ENCODE peak calls at places on chromosomes 16 and 17, in four cellular contexts. One of them, this sample, is unnamed.
A peak's percentile ranks its signal among the peaks of the same experiment; 100 is the strongest.

GRCh38 chr17:83097831-83098230 is 18.4 kb downstream of the METRNL start:
- DNase-seq in fibroblast of lung: no peak
- DNase-seq in neural progenitor cell: no peak
- DNase-seq in AG10803: no peak
- DNase-seq in this sample: no peak

GRCh38 chr17:35256629-35257028 is 13.8 kb downstream of the SLFN5 start:
- DNase-seq in fibroblast of lung: no peak
- DNase-seq in neural progenitor cell: no peak
- DNase-seq in AG10803: no peak
- DNase-seq in this sample: no peak

GRCh38 chr17:82938486-82939212 is 98.8 kb upstream of the ZNF750 start:
- DNase-seq in fibroblast of lung: no peak
- DNase-seq in neural progenitor cell: no peak
- DNase-seq in AG10803: no peak
- DNase-seq in this sample: no peak

GRCh38 chr17:50133028-50133768 is 3.2 kb upstream of the SAMD14 start:
- DNase-seq in fibroblast of lung: peak; percentile 48
- DNase-seq in neural progenitor cell: no peak
- DNase-seq in AG10803: peak; percentile 66
- DNase-seq in this sample: peak; percentile 7

GRCh38 chr17:40947929-40948328 is 10.5 kb upstream of the KRT23 start:
- DNase-seq in fibroblast of lung: no peak
- DNase-seq in neural progenitor cell: no peak
- DNase-seq in AG10803: no peak
- DNase-seq in this sample: no peak

GRCh38 chr16:66948034-66948821 is 12.8 kb upstream of the CES3 start:
- DNase-seq in fibroblast of lung: no peak
- DNase-seq in neural progenitor cell: no peak
- DNase-seq in AG10803: no peak
- DNase-seq in this sample: no peak

GRCh38 chr17:82178499-82179290 is 33.9 kb downstream of the CCDC57 start:
- DNase-seq in fibroblast of lung: no peak
- DNase-seq in neural progenitor cell: no peak
- DNase-seq in AG10803: no peak
- DNase-seq in this sample: no peak

GRCh38 chr17:17387461-17388362 is 84.5 kb downstream of the NT5M start:
- DNase-seq in fibroblast of lung: no peak
- DNase-seq in neural progenitor cell: peak; percentile 45
- DNase-seq in AG10803: no peak
- DNase-seq in this sample: peak; percentile 40

GRCh38 chr17:7081341-7082062 is 1.5 kb upstream of the CLEC10A start:
- DNase-seq in fibroblast of lung: no peak
- DNase-seq in neural progenitor cell: no peak
- DNase-seq in AG10803: no peak
- DNase-seq in this sample: no peak

GRCh38 chr16:57358527-57359095 is at the start of gene CCL22:
- DNase-seq in fibroblast of lung: no peak
- DNase-seq in neural progenitor cell: no peak
- DNase-seq in AG10803: no peak
- DNase-seq in this sample: no peak

GRCh38 chr17:79621151-79621940 is 10.5 kb upstream of the RBFOX3 start:
- DNase-seq in fibroblast of lung: no peak
- DNase-seq in neural progenitor cell: no peak
- DNase-seq in AG10803: no peak
- DNase-seq in this sample: no peak

GRCh38 chr17:64326420-64327054 is 63.5 kb upstream of the TEX2 start:
- DNase-seq in fibroblast of lung: peak; percentile 88
- DNase-seq in neural progenitor cell: no peak
- DNase-seq in AG10803: peak; percentile 39
- DNase-seq in this sample: no peak

GRCh38 chr17:79478051-79478461 is 132.8 kb downstream of the RBFOX3 start:
- DNase-seq in fibroblast of lung: no peak
- DNase-seq in neural progenitor cell: no peak
- DNase-seq in AG10803: peak; percentile 13
- DNase-seq in this sample: no peak

GRCh38 chr17:40480501-40481003 is 20.9 kb downstream of the TNS4 start:
- DNase-seq in fibroblast of lung: peak; percentile 81
- DNase-seq in neural progenitor cell: no peak
- DNase-seq in AG10803: peak; percentile 78
- DNase-seq in this sample: no peak

GRCh38 chr17:63646492-63646815 is 24.2 kb downstream of the MAP3K3 start:
- DNase-seq in fibroblast of lung: no peak
- DNase-seq in neural progenitor cell: no peak
- DNase-seq in AG10803: no peak
- DNase-seq in this sample: no peak

GRCh38 chr17:5619088-5619740 is 34.9 kb upstream of the NLRP1 start:
- DNase-seq in fibroblast of lung: no peak
- DNase-seq in neural progenitor cell: no peak
- DNase-seq in AG10803: no peak
- DNase-seq in this sample: no peak

GRCh38 chr16:52117171-52117570 is 429.8 kb downstream of the TOX3 start:
- DNase-seq in fibroblast of lung: no peak
- DNase-seq in neural progenitor cell: no peak
- DNase-seq in AG10803: no peak
- DNase-seq in this sample: no peak

GRCh38 chr17:73824321-73824720 is 180.1 kb upstream of the SDK2 start:
- DNase-seq in fibroblast of lung: no peak
- DNase-seq in neural progenitor cell: no peak
- DNase-seq in AG10803: no peak
- DNase-seq in this sample: no peak

GRCh38 chr17:56047321-56047720 is 106.0 kb upstream of the ANKFN1 start:
- DNase-seq in fibroblast of lung: no peak
- DNase-seq in neural progenitor cell: no peak
- DNase-seq in AG10803: no peak
- DNase-seq in this sample: no peak

GRCh38 chr17:64008830-64009229 is 10.7 kb downstream of the PRR29 start:
- DNase-seq in fibroblast of lung: no peak
- DNase-seq in neural progenitor cell: no peak
- DNase-seq in AG10803: no peak
- DNase-seq in this sample: no peak

GRCh38 chr17:79955167-79955549 is 80.5 kb downstream of the TBC1D16 start:
- DNase-seq in fibroblast of lung: no peak
- DNase-seq in neural progenitor cell: no peak
- DNase-seq in AG10803: no peak
- DNase-seq in this sample: no peak

GRCh38 chr16:58042886-58043515 is 17.4 kb downstream of the MMP15 start:
- DNase-seq in fibroblast of lung: no peak
- DNase-seq in neural progenitor cell: no peak
- DNase-seq in AG10803: no peak
- DNase-seq in this sample: no peak

GRCh38 chr17:57215317-57215716 is 41.0 kb upstream of the MSI2 start:
- DNase-seq in fibroblast of lung: peak; percentile 36
- DNase-seq in neural progenitor cell: no peak
- DNase-seq in AG10803: no peak
- DNase-seq in this sample: no peak

GRCh38 chr16:57946181-57946801 is 24.6 kb downstream of the CNGB1 start:
- DNase-seq in fibroblast of lung: no peak
- DNase-seq in neural progenitor cell: no peak
- DNase-seq in AG10803: no peak
- DNase-seq in this sample: peak; percentile 80

GRCh38 chr17:60049936-60050335 is 28.8 kb downstream of the HEATR6 start:
- DNase-seq in fibroblast of lung: no peak
- DNase-seq in neural progenitor cell: no peak
- DNase-seq in AG10803: peak; percentile 5
- DNase-seq in this sample: peak; percentile 32

GRCh38 chr17:32780721-32781120 is 96.2 kb downstream of the MYO1D start:
- DNase-seq in fibroblast of lung: no peak
- DNase-seq in neural progenitor cell: no peak
- DNase-seq in AG10803: no peak
- DNase-seq in this sample: no peak

DNA sequence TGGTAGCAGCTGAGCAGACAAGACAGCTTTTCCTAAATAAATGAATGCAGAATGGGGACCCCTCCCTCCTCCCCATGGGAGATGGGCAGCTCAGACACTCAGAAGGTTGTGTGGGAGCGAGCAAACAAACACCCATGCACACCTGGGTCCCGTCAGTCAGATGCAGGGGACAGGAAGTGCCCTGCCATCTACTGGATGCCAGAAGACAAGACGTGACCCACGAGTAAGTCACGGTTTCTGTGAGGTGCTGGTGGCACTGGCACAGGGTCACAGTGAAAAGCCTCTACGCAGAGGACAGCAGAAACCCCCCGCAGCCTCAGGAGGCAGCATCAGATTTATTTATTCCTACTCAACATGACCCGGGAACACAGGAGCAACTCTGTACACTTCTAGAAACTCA is 8.4 kb downstream of the HBQ1 start:
- DNase-seq in fibroblast of lung: no peak
- DNase-seq in neural progenitor cell: no peak
- DNase-seq in AG10803: no peak
- DNase-seq in this sample: no peak
- TF ChIP-seq CTCF in fibroblast of lung: no peak
- TF ChIP-seq CTCF in neural progenitor cell: peak; percentile 28
- TF ChIP-seq CTCF in AG10803: no peak
- TF ChIP-seq CTCF in this sample: no peak

GRCh38 chr16:59192551-59193199 is 458.6 kb upstream of the GOT2 start:
- DNase-seq in fibroblast of lung: peak; percentile 34
- DNase-seq in neural progenitor cell: peak; percentile 63
- DNase-seq in AG10803: peak; percentile 6
- DNase-seq in this sample: peak; percentile 68
- TF ChIP-seq CTCF in fibroblast of lung: peak; percentile 40
- TF ChIP-seq CTCF in neural progenitor cell: peak; percentile 65
- TF ChIP-seq CTCF in AG10803: peak; percentile 52
- TF ChIP-seq CTCF in this sample: peak; percentile 73

DNA sequence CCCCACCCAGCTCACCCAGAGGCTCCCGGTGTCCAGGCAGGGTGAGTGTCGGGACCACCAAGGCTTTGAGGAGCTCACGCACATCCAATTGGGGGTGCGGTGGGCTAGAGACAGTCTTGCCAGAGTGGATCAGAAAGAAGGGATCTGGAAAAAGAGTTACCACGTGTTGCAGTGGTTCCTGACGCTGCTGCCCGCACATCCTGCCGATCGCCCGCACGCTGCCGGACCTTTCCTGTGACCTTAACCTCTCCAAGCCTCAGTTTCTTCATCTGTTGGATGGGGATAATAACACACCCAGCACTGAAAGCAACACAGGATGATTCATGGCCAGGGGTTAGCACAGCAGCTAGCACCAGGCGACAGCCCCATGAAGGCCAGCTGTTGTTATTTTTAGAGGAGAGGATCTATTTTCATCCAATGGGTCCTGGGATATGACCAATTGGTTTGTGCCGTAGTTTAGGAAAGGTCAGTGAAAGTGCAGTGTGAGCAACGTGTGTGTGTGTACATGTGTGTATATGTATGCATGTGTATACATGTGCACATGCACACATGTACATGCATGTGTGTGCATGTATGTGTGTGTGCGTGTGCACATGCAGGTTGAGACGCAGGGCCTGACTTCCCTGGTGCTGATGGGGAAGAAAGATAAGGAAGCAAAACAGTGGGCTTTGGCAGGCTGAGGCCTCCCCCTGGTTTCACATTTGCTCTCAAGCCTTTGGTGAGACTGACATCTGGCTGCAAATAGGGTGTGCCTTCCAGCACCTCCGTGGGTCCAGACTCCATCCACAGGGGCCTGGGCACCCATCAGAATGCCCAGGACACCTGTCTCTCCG is 2.6 kb downstream of the ITGAX start:
- DNase-seq in fibroblast of lung: no peak
- DNase-seq in neural progenitor cell: no peak
- DNase-seq in AG10803: no peak
- DNase-seq in this sample: no peak
- TF ChIP-seq CTCF in fibroblast of lung: no peak
- TF ChIP-seq CTCF in neural progenitor cell: no peak
- TF ChIP-seq CTCF in AG10803: no peak
- TF ChIP-seq CTCF in this sample: no peak

GRCh38 chr16:82451449-82451848 is 175.3 kb upstream of the CDH13 start:
- DNase-seq in fibroblast of lung: no peak
- DNase-seq in neural progenitor cell: no peak
- DNase-seq in AG10803: no peak
- DNase-seq in this sample: no peak
- TF ChIP-seq CTCF in fibroblast of lung: no peak
- TF ChIP-seq CTCF in neural progenitor cell: no peak
- TF ChIP-seq CTCF in AG10803: no peak
- TF ChIP-seq CTCF in this sample: no peak